ENCODE peak calls at places on chromosomes 1 and 21, in eight cellular contexts. O is RWPE1; Y is EL; B is NCI-H774; R is activated naive CD4-positive, alpha-beta T cell; P is stimulated activated CD8-positive, alpha-beta memory T cell treated with anti-CD3 and anti-CD28 coated beads, Interleukin-15, amount 100 ng/mL, for 24 hours; D is T-helper 9 cell; K is PC-3. N is an unnamed sample.

GRCh38 chr1:53684741-53685140 is 54.2 kb downstream of the GLIS1 start:
- DNase-seq in O (no peak), D (no peak), K (no peak), Y (no peak), R (no peak), B (no peak), P (no peak), N (no peak)

GRCh38 chr1:203281033-203281432 is 24.3 kb upstream of the BTG2 start:
- DNase-seq in O (peak), R (no peak), B (no peak), K (peak), Y (peak), D (no peak), P (no peak), N (no peak)

GRCh38 chr1:111242805-111243523 is 15.5 kb downstream of the CHI3L2 start:
- DNase-seq in B (no peak), P (no peak), O (no peak), R (no peak), D (no peak), K (no peak), Y (no peak), N (no peak)

GRCh38 chr1:9840176-9840575 is 16.4 kb upstream of the CLSTN1 start:
- DNase-seq in D (no peak), Y (no peak), O (no peak), P (no peak), K (no peak), B (no peak), R (no peak), N (no peak)

GRCh38 chr1:154961207-154961496 is 430 bp downstream of the PYGO2 start:
- DNase-seq in R (no peak), B (no peak), K (no peak), P (no peak), Y (no peak), O (no peak), D (no peak), N (no peak)

GRCh38 chr1:16922885-16923431 is 1.2 kb downstream of the CROCC start:
- DNase-seq in R (no peak), O (no peak), D (no peak), Y (no peak), K (no peak), B (no peak), P (no peak), N (no peak)

GRCh38 chr1:11701551-11701961 is 10.0 kb downstream of the DRAXIN start:
- DNase-seq in B (no peak), Y (no peak), D (no peak), O (no peak), K (no peak), P (no peak), R (no peak), N (no peak)

GRCh38 chr21:44012474-44013379 is 618 bp downstream of the TRAPPC10 start:
- DNase-seq in P (peak), R (peak), O (peak), K (peak), Y (peak), B (no peak), D (peak), N (no peak)

GRCh38 chr1:242847390-242847993 is 323.0 kb upstream of the PLD5 start:
- DNase-seq in D (no peak), Y (peak), O (no peak), P (no peak), K (peak), R (no peak), B (no peak), N (no peak)

GRCh38 chr1:3611170-3612019 is at the start of gene MEGF6:
- DNase-seq in B (no peak), Y (peak), R (peak), D (peak), P (peak), K (peak), O (peak), N (peak)

GRCh38 chr1:202645097-202645476 is 65.2 kb downstream of the SYT2 start:
- DNase-seq in O (no peak), R (no peak), D (no peak), B (no peak), Y (no peak), K (no peak), P (no peak), N (no peak)

GRCh38 chr1:220451541-220451940 is 76.4 kb upstream of the MARK1 start:
- DNase-seq in R (no peak), P (no peak), O (no peak), K (no peak), Y (peak), D (no peak), B (no peak), N (no peak)

GRCh38 chr1:35568975-35569395 is 4.1 kb upstream of the TFAP2E start:
- DNase-seq in P (no peak), K (peak), R (peak), B (peak), D (peak), O (peak), Y (peak), N (no peak)

GRCh38 chr21:38619865-38620513 is 121.7 kb upstream of the ERG start:
- DNase-seq in R (no peak), O (no peak), K (peak), B (no peak), D (no peak), P (no peak), Y (no peak), N (no peak)

GRCh38 chr1:212950243-212951057 is at the start of gene VASH2:
- DNase-seq in R (no peak), P (peak), D (peak), B (peak), Y (peak), K (peak), O (peak), N (peak)

GRCh38 chr1:169472759-169473158 is 13.0 kb downstream of the SLC19A2 start:
- DNase-seq in R (no peak), P (no peak), Y (no peak), B (no peak), O (no peak), D (no peak), K (peak), N (no peak)

GRCh38 chr21:39082656-39083376 is 100.4 kb downstream of the PSMG1 start:
- DNase-seq in O (peak), D (no peak), R (no peak), Y (no peak), K (peak), P (no peak), B (peak), N (no peak)

GRCh38 chr1:151993084-151993733 is 450 bp downstream of the S100A10 start:
- DNase-seq in Y (peak), P (no peak), D (peak), B (no peak), K (peak), R (peak), O (no peak), N (no peak)

GRCh38 chr21:44057960-44058651 is 46.0 kb downstream of the TRAPPC10 start:
- DNase-seq in R (no peak), B (no peak), P (no peak), D (peak), K (no peak), O (no peak), Y (no peak), N (no peak)

GRCh38 chr1:41637367-41637766 is 152.9 kb upstream of the EDN2 start:
- DNase-seq in O (no peak), Y (no peak), K (no peak), D (no peak), R (no peak), B (no peak), P (no peak), N (no peak)

GRCh38 chr1:230970432-230970831 is 8.2 kb downstream of the TTC13 start:
- DNase-seq in P (no peak), R (no peak), Y (no peak), K (no peak), D (no peak), O (no peak), B (no peak), N (no peak)

GRCh38 chr1:182091083-182091482 is 29.6 kb upstream of the ZNF648 start:
- DNase-seq in R (no peak), K (no peak), O (no peak), P (no peak), D (no peak), Y (no peak), B (no peak), N (no peak)

GRCh38 chr1:109531826-109532364 is 7.8 kb upstream of the GPR61 start:
- DNase-seq in K (no peak), B (no peak), R (no peak), P (no peak), D (no peak), O (no peak), Y (peak), N (no peak)

GRCh38 chr1:5980314-5981008 is 11.8 kb downstream of the NPHP4 start:
- DNase-seq in K (no peak), O (no peak), B (no peak), Y (peak), P (no peak), R (no peak), D (no peak), N (no peak)

GRCh38 chr1:209249280-209249670 is 334.2 kb upstream of the CAMK1G start:
- DNase-seq in O (no peak), P (no peak), B (no peak), Y (no peak), K (no peak), D (no peak), R (no peak), N (no peak)

GRCh38 chr1:53944469-53945182 is 873 bp downstream of the IFT25 start:
- DNase-seq in Y (peak), P (no peak), K (no peak), B (no peak), R (no peak), O (no peak), D (no peak), N (no peak)

GRCh38 chr1:91732291-91732953 is 153.5 kb downstream of the TGFBR3 start:
- DNase-seq in Y (peak), R (no peak), B (no peak), K (peak), O (peak), D (no peak), P (no peak), N (no peak)

GRCh38 chr21:16588433-16588860 is 858.7 kb downstream of the USP25 start:
- DNase-seq in R (no peak), P (no peak), K (peak), O (peak), Y (peak), D (no peak), B (no peak), N (no peak)

GRCh38 chr1:179036844-179037465 is 11.3 kb downstream of the FAM20B start:
- DNase-seq in O (peak), K (peak), R (no peak), B (no peak), D (no peak), P (no peak), Y (peak), N (no peak)

GRCh38 chr1:159924025-159924790 is 1.1 kb downstream of the TAGLN2 start:
- DNase-seq in K (peak), R (peak), B (no peak), P (peak), O (peak), Y (peak), D (peak), N (peak)

GRCh38 chr1:205259361-205259832 is 31.7 kb downstream of the TMCC2 start:
- DNase-seq in Y (peak), D (no peak), K (no peak), P (no peak), B (no peak), O (no peak), R (no peak), N (no peak)

GRCh38 chr21:41170442-41170841 is 2.5 kb downstream of the BACE2 start:
- DNase-seq in B (no peak), D (no peak), Y (peak), R (no peak), O (peak), P (no peak), K (peak), N (no peak)

GRCh38 chr1:32246888-32247273 is at the start of gene FAM167B:
- DNase-seq in D (no peak), K (peak), O (no peak), B (no peak), R (no peak), Y (peak), P (no peak), N (no peak)

GRCh38 chr1:230270185-230270939 is 155.8 kb downstream of the PGBD5 start:
- DNase-seq in R (no peak), B (peak), D (no peak), Y (no peak), K (no peak), O (no peak), P (no peak), N (no peak)

GRCh38 chr1:222914861-222915632 is 100.2 kb downstream of the DISP1 start:
- DNase-seq in B (no peak), O (peak), D (no peak), P (no peak), Y (peak), R (no peak), K (peak), N (no peak)

GRCh38 chr1:63618001-63618400 is 24.8 kb downstream of the PGM1 start:
- DNase-seq in P (no peak), O (no peak), K (no peak), R (no peak), Y (no peak), B (no peak), D (no peak), N (no peak)

GRCh38 chr1:36436820-36437219 is 13.4 kb downstream of the OSCP1 start:
- DNase-seq in K (peak), P (no peak), R (no peak), D (no peak), Y (peak), B (no peak), O (peak), N (no peak)

GRCh38 chr1:153818876-153819275 is 43.7 kb downstream of the SLC27A3 start:
- DNase-seq in D (no peak), O (no peak), Y (no peak), K (no peak), P (no peak), R (no peak), B (no peak), N (no peak)

GRCh38 chr1:247294282-247294681 is 37.4 kb downstream of the ZNF496 start:
- DNase-seq in R (no peak), K (peak), D (no peak), Y (peak), O (peak), B (no peak), P (no peak), N (no peak)